ENCODE peak calls at places on chromosome 22, in eight cellular contexts. S is germinal center; E is substantia nigra; P is NCI-H1417; T is left ventricle myocardium inferior; X is tibial nerve; K is effector CD4-positive, alpha-beta T cell; D is choroid plexus epithelial cell. H is an unnamed sample.

GRCh38 chr22:23575601-23576000 is 4.5 kb downstream of the IGLL1 start:
- DNase-seq in S (no peak), E (no peak), P (no peak), T (no peak), X (no peak), K (no peak), D (no peak), H (no peak)

GRCh38 chr22:21447694-21448402 is 19.3 kb upstream of the TMEM191C start:
- DNase-seq in S (no peak), E (no peak), P (no peak), T (no peak), X (no peak), K (no peak), D (no peak), H (no peak)

GRCh38 chr22:50169774-50170341 is 673 bp upstream of the PANX2 start:
- DNase-seq in S (no peak), E (no peak), P (no peak), T (no peak), X (no peak), K (no peak), D (no peak), H (peak; percentile 17)

GRCh38 chr22:24593810-24594568 is 1.1 kb upstream of the LRRC75B start:
- DNase-seq in S (no peak), E (no peak), P (no peak), T (no peak), X (no peak), K (no peak), D (no peak), H (no peak)

GRCh38 chr22:21448627-21449416 is 18.4 kb upstream of the TMEM191C start:
- DNase-seq in S (no peak), E (no peak), P (no peak), T (no peak), X (no peak), K (no peak), D (no peak), H (no peak)

GRCh38 chr22:30210235-30210831 is 36.2 kb downstream of the LIF start:
- DNase-seq in S (no peak), E (peak; percentile 20), P (no peak), T (no peak), X (no peak), K (no peak), D (peak; percentile 66), H (peak; percentile 67)

GRCh38 chr22:42283288-42284229 is 13.1 kb upstream of the TCF20 start:
- DNase-seq in S (peak; percentile 26), E (no peak), P (no peak), T (no peak), X (no peak), K (peak; percentile 25), D (no peak), H (no peak)

GRCh38 chr22:35043251-35043931 is 22.6 kb upstream of the ISX start:
- DNase-seq in S (no peak), E (no peak), P (no peak), T (no peak), X (no peak), K (no peak), D (no peak), H (no peak)

GRCh38 chr22:49152930-49153770 is 674.5 kb downstream of the BRD1 start:
- DNase-seq in S (no peak), E (no peak), P (no peak), T (no peak), X (no peak), K (no peak), D (no peak), H (no peak)

GRCh38 chr22:24703101-24703500 is 71.4 kb downstream of the PIWIL3 start:
- DNase-seq in S (no peak), E (no peak), P (peak; percentile 19), T (peak; percentile 41), X (no peak), K (no peak), D (peak; percentile 21), H (peak; percentile 56)

GRCh38 chr22:30568137-30568805 is 6.2 kb downstream of the GAL3ST1 start:
- DNase-seq in S (no peak), E (no peak), P (no peak), T (no peak), X (no peak), K (no peak), D (no peak), H (no peak)

GRCh38 chr22:31154975-31155374 is 5.0 kb upstream of the RNF185 start:
- DNase-seq in S (no peak), E (no peak), P (no peak), T (no peak), X (no peak), K (no peak), D (no peak), H (no peak)

GRCh38 chr22:48653306-48653705 is 1174.4 kb downstream of the BRD1 start:
- DNase-seq in S (no peak), E (no peak), P (no peak), T (no peak), X (no peak), K (no peak), D (no peak), H (no peak)

GRCh38 chr22:27621671-27622070 is 179.9 kb downstream of the MN1 start:
- DNase-seq in S (no peak), E (no peak), P (no peak), T (no peak), X (no peak), K (no peak), D (no peak), H (no peak)

GRCh38 chr22:39153220-39153860 is 860 bp upstream of the CBX7 start:
- DNase-seq in S (peak; percentile 28), E (no peak), P (no peak), T (no peak), X (no peak), K (no peak), D (no peak), H (no peak)

GRCh38 chr22:42991010-42991651 is 23.8 kb downstream of the PACSIN2 start:
- DNase-seq in S (no peak), E (no peak), P (no peak), T (no peak), X (no peak), K (no peak), D (peak; percentile 84), H (peak; percentile 89)

GRCh38 chr22:49948573-49948957 is 12.0 kb upstream of the PIM3 start:
- DNase-seq in S (no peak), E (no peak), P (no peak), T (no peak), X (no peak), K (no peak), D (no peak), H (no peak)

GRCh38 chr22:45413368-45414211 is at the start of the genes RIBC2 and SMC1B:
- DNase-seq in S (peak; percentile 85), E (no peak), P (peak; percentile 88), T (peak; percentile 75), X (peak; percentile 40), K (peak; percentile 80), D (peak; percentile 73), H (peak; percentile 72)

GRCh38 chr22:42879371-42880021 is 22.4 kb upstream of the ARFGAP3 start:
- DNase-seq in S (no peak), E (no peak), P (no peak), T (no peak), X (no peak), K (no peak), D (no peak), H (no peak)

GRCh38 chr22:37639070-37639760 is at the start of gene SH3BP1:
- DNase-seq in S (peak; percentile 68), E (no peak), P (peak; percentile 8), T (peak; percentile 68), X (no peak), K (peak; percentile 48), D (peak; percentile 35), H (no peak)

GRCh38 chr22:24685804-24686203 is 82.8 kb downstream of the GGT1 start:
- DNase-seq in S (no peak), E (no peak), P (no peak), T (peak; percentile 36), X (no peak), K (no peak), D (peak; percentile 48), H (no peak)

GRCh38 chr22:45072322-45072903 is 62.6 kb upstream of the PHF21B start:
- DNase-seq in S (no peak), E (no peak), P (no peak), T (no peak), X (no peak), K (no peak), D (peak; percentile 31), H (peak; percentile 61)

GRCh38 chr22:44584256-44584902 is 86.3 kb upstream of the RTL6 start:
- DNase-seq in S (no peak), E (no peak), P (no peak), T (peak; percentile 40), X (no peak), K (no peak), D (no peak), H (no peak)

GRCh38 chr22:17085277-17086091 is 684 bp downstream of the IL17RA start:
- DNase-seq in S (peak; percentile 29), E (no peak), P (no peak), T (peak; percentile 48), X (no peak), K (no peak), D (peak; percentile 11), H (no peak)

GRCh38 chr22:48182896-48183805 is 1420.7 kb downstream of the TBC1D22A start:
- DNase-seq in S (no peak), E (no peak), P (no peak), T (no peak), X (no peak), K (no peak), D (no peak), H (no peak)

GRCh38 chr22:23217171-23218052 is 37.1 kb downstream of the BCR start:
- DNase-seq in S (no peak), E (no peak), P (no peak), T (peak; percentile 43), X (no peak), K (no peak), D (no peak), H (no peak)